ENCODE peak calls at places on chromosomes 3 and 15, in five cellular contexts. R, I, N, K and E are unnamed samples.

GRCh38 chr3:97138914-97139541 is 324.6 kb downstream of the EPHA6 start:
- DNase-seq in R (no peak), I (peak), N (no peak), K (no peak), E (no peak)

GRCh38 chr3:13124631-13125030 is 51.4 kb upstream of the IQSEC1 start:
- DNase-seq in R (no peak), I (peak), N (no peak), K (no peak), E (no peak)

GRCh38 chr15:28096411-28096719 is 2.8 kb downstream of the OCA2 start:
- DNase-seq in R (no peak), I (no peak), N (no peak), K (no peak), E (no peak)

GRCh38 chr15:48354694-48355303 is 23.6 kb downstream of the DUT start:
- DNase-seq in R (no peak), I (no peak), N (no peak), K (no peak), E (no peak)

GRCh38 chr3:101065962-101066361 is 72.7 kb upstream of the ABI3BP start:
- DNase-seq in R (no peak), I (no peak), N (peak), K (no peak), E (no peak)

GRCh38 chr15:88021601-88022000 is 234.9 kb downstream of the NTRK3 start:
- DNase-seq in R (no peak), I (no peak), N (no peak), K (no peak), E (no peak)

GRCh38 chr3:150147776-150148175 is 177.1 kb upstream of the PFN2 start:
- DNase-seq in R (no peak), I (no peak), N (no peak), K (no peak), E (no peak)

GRCh38 chr3:117118604-117119003 is 409.0 kb downstream of the TUSC7 start:
- DNase-seq in R (no peak), I (no peak), N (no peak), K (no peak), E (no peak)

GRCh38 chr3:196995646-196996355 is 27.2 kb upstream of the PIGZ start:
- DNase-seq in R (no peak), I (peak), N (no peak), K (no peak), E (no peak)

GRCh38 chr3:51380601-51381332 is 4.3 kb upstream of the MANF start:
- DNase-seq in R (no peak), I (no peak), N (no peak), K (no peak), E (no peak)

GRCh38 chr15:59963925-59964324 is 40.2 kb upstream of the FOXB1 start:
- DNase-seq in R (no peak), I (no peak), N (no peak), K (no peak), E (no peak)

GRCh38 chr15:49715213-49715612 is 94.4 kb downstream of the DTWD1 start:
- DNase-seq in R (no peak), I (no peak), N (no peak), K (no peak), E (no peak)

GRCh38 chr3:139574026-139574947 is 34.7 kb upstream of the RBP1 start:
- DNase-seq in R (peak), I (no peak), N (no peak), K (no peak), E (peak)

GRCh38 chr3:140398387-140398786 is 279.5 kb upstream of the TRIM42 start:
- DNase-seq in R (no peak), I (no peak), N (no peak), K (no peak), E (no peak)

GRCh38 chr15:89836255-89837133 is 21.8 kb upstream of the ANPEP start:
- DNase-seq in R (no peak), I (no peak), N (no peak), K (no peak), E (no peak)

GRCh38 chr3:14532691-14533456 is 7.3 kb downstream of the GRIP2 start:
- DNase-seq in R (peak), I (no peak), N (no peak), K (no peak), E (no peak)

GRCh38 chr3:16723994-16724393 is 118.8 kb upstream of the DAZL start:
- DNase-seq in R (no peak), I (no peak), N (no peak), K (no peak), E (no peak)

GRCh38 chr3:190119734-190120133 is 963 bp downstream of the P3H2 start:
- DNase-seq in R (no peak), I (no peak), N (no peak), K (no peak), E (no peak)

GRCh38 chr15:65050270-65050669 is 5.1 kb downstream of the SLC51B start:
- DNase-seq in R (no peak), I (no peak), N (no peak), K (no peak), E (no peak)

GRCh38 chr15:34802371-34802770 is 7.0 kb upstream of the ACTC1 start:
- DNase-seq in R (no peak), I (no peak), N (no peak), K (no peak), E (no peak)

GRCh38 chr3:32996046-32996754 is 44.8 kb downstream of the CCR4 start:
- DNase-seq in R (no peak), I (no peak), N (no peak), K (no peak), E (no peak)

GRCh38 chr3:138914870-138915502 is 32.0 kb downstream of the FOXL2 start:
- DNase-seq in R (no peak), I (no peak), N (peak), K (no peak), E (no peak)

GRCh38 chr3:128859573-128860154 is 19.8 kb upstream of the ACAD9 start:
- DNase-seq in R (no peak), I (no peak), N (no peak), K (no peak), E (no peak)

GRCh38 chr15:70762469-70763119 is 764 bp downstream of the UACA start:
- DNase-seq in R (peak), I (peak), N (peak), K (no peak), E (peak)

GRCh38 chr15:39591141-39591895 is 10.4 kb downstream of the THBS1 start:
- DNase-seq in R (no peak), I (no peak), N (no peak), K (no peak), E (no peak)

GRCh38 chr15:74428970-74429783 is 4.6 kb downstream of the SEMA7A start:
- DNase-seq in R (no peak), I (no peak), N (no peak), K (no peak), E (no peak)

GRCh38 chr3:170440346-170440745 is 21.7 kb downstream of the CLDN11 start:
- DNase-seq in R (no peak), I (no peak), N (no peak), K (no peak), E (no peak)

GRCh38 chr15:33320017-33320416 is 9.2 kb downstream of the RYR3 start:
- DNase-seq in R (no peak), I (no peak), N (no peak), K (no peak), E (no peak)
- TF ChIP-seq EP300 in R (no peak), I (no peak), N (no peak), K (no peak), E (no peak)

GRCh38 chr3:41565948-41566347 is 366.6 kb downstream of the CTNNB1 start:
- DNase-seq in R (no peak), I (no peak), N (no peak), K (no peak), E (no peak)
- TF ChIP-seq EP300 in R (no peak), I (no peak), N (no peak), K (no peak), E (no peak)

GRCh38 chr15:45586990-45587860 is at the start of gene BLOC1S6:
- DNase-seq in R (peak), I (peak), N (peak), K (peak), E (peak)
- TF ChIP-seq EP300 in R (no peak), I (no peak), N (no peak), K (peak), E (no peak)

GRCh38 chr3:185658504-185658912 is 72.4 kb downstream of the SENP2 start:
- DNase-seq in R (peak), I (peak), N (peak), K (no peak), E (peak)
- TF ChIP-seq EP300 in R (no peak), I (no peak), N (no peak), K (no peak), E (peak)

DNA sequence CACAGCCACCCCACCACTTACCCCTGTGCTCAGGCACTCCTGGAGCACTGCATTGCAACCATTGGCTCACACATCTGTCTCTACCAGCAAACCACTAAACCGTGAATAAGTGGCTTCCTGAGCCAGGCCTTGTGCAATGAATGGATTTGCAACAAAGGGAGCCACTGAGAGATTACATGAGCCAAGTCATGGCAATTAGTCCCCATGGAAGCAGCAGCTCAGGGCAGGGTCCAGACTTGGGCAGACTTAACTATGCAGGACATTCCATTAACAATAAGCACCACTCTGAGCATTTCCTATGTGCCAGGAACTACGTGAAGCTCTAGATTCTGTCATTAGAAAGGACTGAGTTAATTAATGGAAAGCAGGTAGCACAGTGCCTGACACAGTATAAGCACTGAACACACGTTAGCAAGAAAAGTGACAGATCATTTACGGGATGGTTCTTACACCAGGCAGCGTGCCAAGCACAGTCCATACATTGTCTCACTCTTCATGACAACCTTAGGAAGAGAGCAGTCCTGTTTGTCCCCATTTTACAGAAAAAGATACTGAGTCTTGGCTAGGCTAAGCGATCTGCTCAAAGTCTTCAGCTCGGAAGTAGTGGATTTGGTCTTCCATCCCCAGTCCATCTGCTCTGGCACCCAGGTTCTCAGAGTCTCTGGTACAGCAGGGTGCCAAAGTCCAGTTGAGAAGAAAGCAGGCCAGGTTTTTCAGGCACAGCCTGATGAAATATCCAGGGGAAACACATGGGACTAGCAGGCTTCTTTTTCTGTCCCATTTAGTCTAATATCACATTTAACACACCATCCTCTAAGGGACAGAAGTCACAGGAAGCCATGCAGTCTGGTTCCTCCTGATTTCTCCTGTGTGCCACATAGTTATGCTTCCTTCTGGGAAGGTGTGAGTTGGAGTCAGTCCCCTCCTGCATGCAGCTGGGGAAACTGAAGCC is 44.1 kb downstream of the LIPC start:
- DNase-seq in R (no peak), I (no peak), N (no peak), K (no peak), E (peak)
- TF ChIP-seq EP300 in R (no peak), I (no peak), N (no peak), K (no peak), E (no peak)

GRCh38 chr3:180253283-180253682 is 216.5 kb upstream of the PEX5L start:
- DNase-seq in R (no peak), I (no peak), N (no peak), K (no peak), E (no peak)
- TF ChIP-seq EP300 in R (no peak), I (no peak), N (no peak), K (no peak), E (no peak)

DNA sequence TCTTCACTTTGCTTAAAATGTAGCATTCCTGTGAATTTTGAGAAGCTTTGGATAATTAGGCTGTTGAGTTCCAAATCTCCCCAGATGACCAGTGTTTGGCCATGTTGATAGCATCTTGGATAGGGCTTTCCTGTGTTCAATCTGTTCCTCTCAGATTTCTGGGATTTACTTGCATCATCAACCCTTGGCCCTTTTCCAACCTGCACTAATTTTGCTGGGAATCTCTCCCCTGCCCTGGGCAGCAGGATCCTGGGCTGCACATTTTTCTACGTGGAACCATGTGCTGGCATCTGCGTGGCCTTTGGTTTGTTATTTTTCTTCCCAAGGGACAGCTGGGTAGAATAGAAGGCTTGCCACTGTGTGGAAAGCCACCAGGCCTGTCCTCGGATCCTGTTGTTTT is 75.4 kb upstream of the PLXNA1 start:
- DNase-seq in R (no peak), I (peak), N (no peak), K (no peak), E (peak)
- TF ChIP-seq EP300 in R (no peak), I (no peak), N (no peak), K (no peak), E (no peak)

GRCh38 chr15:62211348-62211747 is 46.3 kb upstream of the C2CD4B start:
- DNase-seq in R (no peak), I (no peak), N (no peak), K (no peak), E (no peak)

GRCh38 chr15:62208884-62209283 is 43.8 kb upstream of the C2CD4B start:
- DNase-seq in R (no peak), I (no peak), N (no peak), K (no peak), E (no peak)

GRCh38 chr15:62208367-62208766 is 43.3 kb upstream of the C2CD4B start:
- DNase-seq in R (no peak), I (no peak), N (no peak), K (no peak), E (no peak)

GRCh38 chr15:62209322-62209721 is 44.2 kb upstream of the C2CD4B start:
- DNase-seq in R (peak), I (no peak), N (no peak), K (no peak), E (no peak)

GRCh38 chr15:62209821-62210220 is 44.7 kb upstream of the C2CD4B start:
- DNase-seq in R (peak), I (no peak), N (no peak), K (no peak), E (no peak)
- TF ChIP-seq EP300 in R (no peak), I (no peak), N (no peak), K (no peak), E (no peak)

DNA sequence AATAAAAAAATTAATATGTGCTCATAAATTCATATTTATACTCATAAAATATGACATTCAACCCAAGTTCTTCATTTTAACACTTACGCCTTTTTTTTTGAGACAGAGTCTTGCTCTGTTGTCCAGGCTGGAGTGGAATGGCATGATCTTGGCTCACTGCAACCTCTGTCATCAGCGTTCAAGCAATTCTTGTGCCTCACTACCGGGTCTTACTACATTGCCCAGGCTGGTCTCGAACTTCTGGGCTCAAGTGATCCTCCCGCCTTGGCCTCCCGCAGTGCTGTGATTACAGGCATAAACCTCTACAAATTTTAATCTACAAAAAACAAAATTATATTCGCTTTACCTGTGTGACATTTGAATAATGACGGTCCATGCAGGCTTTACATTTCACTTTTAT is 74.1 kb upstream of the SNRPN start:
- DNase-seq in R (no peak), I (no peak), N (no peak), K (no peak), E (no peak)
- TF ChIP-seq EP300 in R (no peak), I (no peak), N (no peak), K (no peak), E (no peak)